ENCODE peak calls at places on chromosome 10, in ten cellular contexts. One of them, this sample, is unnamed.

GRCh38 chr10:123669901-123670300 is 3.7 kb downstream of the GPR26 start:
- DNase-seq in fibroblast of pulmonary artery: no peak
- DNase-seq in dorsolateral prefrontal cortex: no peak
- DNase-seq in fibroblast of lung: no peak
- DNase-seq in lung: no peak
- DNase-seq in brain microvascular endothelial cell: no peak
- DNase-seq in ovary: no peak
- DNase-seq in WTC11: no peak
- DNase-seq in type B pancreatic cell: no peak
- DNase-seq in hepatocyte: no peak
- DNase-seq in this sample: no peak

GRCh38 chr10:22437620-22438588 is 92.6 kb downstream of the SPAG6 start:
- DNase-seq in type B pancreatic cell: no peak
- DNase-seq in lung: peak; percentile 34
- DNase-seq in dorsolateral prefrontal cortex: no peak
- DNase-seq in ovary: peak; percentile 55
- DNase-seq in fibroblast of pulmonary artery: peak; percentile 45
- DNase-seq in hepatocyte: peak; percentile 54
- DNase-seq in WTC11: no peak
- DNase-seq in fibroblast of lung: peak; percentile 36
- DNase-seq in brain microvascular endothelial cell: no peak
- DNase-seq in this sample: no peak

GRCh38 chr10:536371-536925 is 153.0 kb downstream of the DIP2C start:
- DNase-seq in brain microvascular endothelial cell: peak; percentile 5
- DNase-seq in ovary: no peak
- DNase-seq in fibroblast of pulmonary artery: no peak
- DNase-seq in type B pancreatic cell: no peak
- DNase-seq in lung: no peak
- DNase-seq in fibroblast of lung: peak; percentile 74
- DNase-seq in WTC11: no peak
- DNase-seq in dorsolateral prefrontal cortex: no peak
- DNase-seq in hepatocyte: no peak
- DNase-seq in this sample: no peak

GRCh38 chr10:120508966-120509365 is 51.9 kb downstream of the PLPP4 start:
- DNase-seq in ovary: no peak
- DNase-seq in lung: no peak
- DNase-seq in dorsolateral prefrontal cortex: no peak
- DNase-seq in brain microvascular endothelial cell: no peak
- DNase-seq in fibroblast of pulmonary artery: no peak
- DNase-seq in WTC11: no peak
- DNase-seq in type B pancreatic cell: no peak
- DNase-seq in hepatocyte: no peak
- DNase-seq in fibroblast of lung: peak; percentile 43
- DNase-seq in this sample: no peak

GRCh38 chr10:121092341-121093099 is 241.4 kb downstream of the WDR11 start:
- DNase-seq in ovary: no peak
- DNase-seq in fibroblast of lung: peak; percentile 43
- DNase-seq in WTC11: no peak
- DNase-seq in brain microvascular endothelial cell: peak; percentile 1
- DNase-seq in fibroblast of pulmonary artery: no peak
- DNase-seq in hepatocyte: no peak
- DNase-seq in dorsolateral prefrontal cortex: no peak
- DNase-seq in type B pancreatic cell: no peak
- DNase-seq in lung: no peak
- DNase-seq in this sample: no peak

GRCh38 chr10:79292789-79293746 is 54.2 kb upstream of the PPIF start:
- DNase-seq in brain microvascular endothelial cell: no peak
- DNase-seq in hepatocyte: no peak
- DNase-seq in fibroblast of pulmonary artery: no peak
- DNase-seq in ovary: no peak
- DNase-seq in lung: no peak
- DNase-seq in fibroblast of lung: no peak
- DNase-seq in dorsolateral prefrontal cortex: no peak
- DNase-seq in WTC11: peak; percentile 68
- DNase-seq in type B pancreatic cell: no peak
- DNase-seq in this sample: peak; percentile 30

GRCh38 chr10:68560916-68561691 is 967 bp downstream of the TET1 start:
- DNase-seq in ovary: peak; percentile 41
- DNase-seq in brain microvascular endothelial cell: no peak
- DNase-seq in fibroblast of pulmonary artery: no peak
- DNase-seq in WTC11: peak; percentile 38
- DNase-seq in type B pancreatic cell: peak; percentile 74
- DNase-seq in lung: no peak
- DNase-seq in hepatocyte: peak; percentile 64
- DNase-seq in dorsolateral prefrontal cortex: no peak
- DNase-seq in fibroblast of lung: peak; percentile 34
- DNase-seq in this sample: peak; percentile 62

GRCh38 chr10:97314677-97315076 is 4.4 kb upstream of the FRAT1 start:
- DNase-seq in fibroblast of lung: no peak
- DNase-seq in hepatocyte: no peak
- DNase-seq in dorsolateral prefrontal cortex: no peak
- DNase-seq in WTC11: no peak
- DNase-seq in type B pancreatic cell: no peak
- DNase-seq in ovary: no peak
- DNase-seq in fibroblast of pulmonary artery: no peak
- DNase-seq in brain microvascular endothelial cell: no peak
- DNase-seq in lung: no peak
- DNase-seq in this sample: no peak

GRCh38 chr10:11610855-11611247 is 599 bp downstream of the USP6NL start:
- DNase-seq in hepatocyte: peak; percentile 47
- DNase-seq in lung: peak; percentile 43
- DNase-seq in type B pancreatic cell: no peak
- DNase-seq in fibroblast of pulmonary artery: peak; percentile 52
- DNase-seq in ovary: peak; percentile 47
- DNase-seq in WTC11: peak; percentile 35
- DNase-seq in brain microvascular endothelial cell: peak; percentile 23
- DNase-seq in fibroblast of lung: peak; percentile 44
- DNase-seq in dorsolateral prefrontal cortex: peak; percentile 31
- DNase-seq in this sample: no peak

GRCh38 chr10:128915630-128916029 is 551.4 kb upstream of the MGMT start:
- DNase-seq in hepatocyte: no peak
- DNase-seq in ovary: no peak
- DNase-seq in fibroblast of lung: no peak
- DNase-seq in brain microvascular endothelial cell: no peak
- DNase-seq in dorsolateral prefrontal cortex: no peak
- DNase-seq in type B pancreatic cell: no peak
- DNase-seq in lung: no peak
- DNase-seq in WTC11: no peak
- DNase-seq in fibroblast of pulmonary artery: no peak
- DNase-seq in this sample: no peak

GRCh38 chr10:32163076-32163773 is 107.0 kb upstream of the KIF5B start:
- DNase-seq in dorsolateral prefrontal cortex: no peak
- DNase-seq in ovary: no peak
- DNase-seq in lung: no peak
- DNase-seq in fibroblast of pulmonary artery: no peak
- DNase-seq in brain microvascular endothelial cell: no peak
- DNase-seq in type B pancreatic cell: no peak
- DNase-seq in WTC11: no peak
- DNase-seq in fibroblast of lung: peak; percentile 48
- DNase-seq in hepatocyte: no peak
- DNase-seq in this sample: no peak

GRCh38 chr10:30013684-30014246 is 45.6 kb downstream of the JCAD start:
- DNase-seq in fibroblast of pulmonary artery: peak; percentile 56
- DNase-seq in lung: no peak
- DNase-seq in fibroblast of lung: peak; percentile 58
- DNase-seq in type B pancreatic cell: no peak
- DNase-seq in ovary: peak; percentile 57
- DNase-seq in hepatocyte: no peak
- DNase-seq in WTC11: no peak
- DNase-seq in dorsolateral prefrontal cortex: no peak
- DNase-seq in brain microvascular endothelial cell: no peak
- DNase-seq in this sample: no peak

GRCh38 chr10:71394926-71395562 is 1.7 kb upstream of the CDH23 start:
- DNase-seq in brain microvascular endothelial cell: no peak
- DNase-seq in ovary: no peak
- DNase-seq in lung: no peak
- DNase-seq in fibroblast of pulmonary artery: no peak
- DNase-seq in WTC11: no peak
- DNase-seq in dorsolateral prefrontal cortex: no peak
- DNase-seq in fibroblast of lung: no peak
- DNase-seq in type B pancreatic cell: peak; percentile 40
- DNase-seq in hepatocyte: no peak
- DNase-seq in this sample: no peak

GRCh38 chr10:22550732-22551131 is 163.6 kb downstream of the PIP4K2A start:
- DNase-seq in ovary: peak; percentile 33
- DNase-seq in lung: no peak
- DNase-seq in brain microvascular endothelial cell: peak; percentile 26
- DNase-seq in fibroblast of pulmonary artery: peak; percentile 42
- DNase-seq in hepatocyte: peak; percentile 39
- DNase-seq in WTC11: peak; percentile 83
- DNase-seq in dorsolateral prefrontal cortex: peak; percentile 55
- DNase-seq in type B pancreatic cell: no peak
- DNase-seq in fibroblast of lung: peak; percentile 15
- DNase-seq in this sample: peak; percentile 67

GRCh38 chr10:70578371-70578947 is 24.1 kb downstream of the PRF1 start:
- DNase-seq in type B pancreatic cell: no peak
- DNase-seq in ovary: no peak
- DNase-seq in fibroblast of lung: peak; percentile 99
- DNase-seq in lung: no peak
- DNase-seq in hepatocyte: no peak
- DNase-seq in dorsolateral prefrontal cortex: no peak
- DNase-seq in brain microvascular endothelial cell: peak; percentile 86
- DNase-seq in WTC11: no peak
- DNase-seq in fibroblast of pulmonary artery: peak; percentile 48
- DNase-seq in this sample: no peak

GRCh38 chr10:65620404-65621048 is 1305.3 kb upstream of the LRRTM3 start:
- DNase-seq in dorsolateral prefrontal cortex: no peak
- DNase-seq in ovary: no peak
- DNase-seq in type B pancreatic cell: no peak
- DNase-seq in WTC11: no peak
- DNase-seq in fibroblast of pulmonary artery: no peak
- DNase-seq in lung: no peak
- DNase-seq in fibroblast of lung: no peak
- DNase-seq in hepatocyte: no peak
- DNase-seq in brain microvascular endothelial cell: no peak
- DNase-seq in this sample: no peak

GRCh38 chr10:29879862-29880261 is 179.5 kb downstream of the JCAD start:
- DNase-seq in fibroblast of lung: no peak
- DNase-seq in brain microvascular endothelial cell: no peak
- DNase-seq in lung: no peak
- DNase-seq in WTC11: no peak
- DNase-seq in type B pancreatic cell: no peak
- DNase-seq in fibroblast of pulmonary artery: no peak
- DNase-seq in ovary: no peak
- DNase-seq in hepatocyte: no peak
- DNase-seq in dorsolateral prefrontal cortex: no peak
- DNase-seq in this sample: no peak

GRCh38 chr10:72367301-72367970 is 12.7 kb upstream of the DNAJB12 start:
- DNase-seq in fibroblast of lung: no peak
- DNase-seq in fibroblast of pulmonary artery: peak; percentile 16
- DNase-seq in ovary: no peak
- DNase-seq in brain microvascular endothelial cell: no peak
- DNase-seq in hepatocyte: no peak
- DNase-seq in WTC11: no peak
- DNase-seq in type B pancreatic cell: no peak
- DNase-seq in lung: no peak
- DNase-seq in dorsolateral prefrontal cortex: no peak
- DNase-seq in this sample: no peak

GRCh38 chr10:100759331-100759730 is 13.9 kb downstream of the PAX2 start:
- DNase-seq in brain microvascular endothelial cell: no peak
- DNase-seq in fibroblast of lung: no peak
- DNase-seq in hepatocyte: no peak
- DNase-seq in ovary: no peak
- DNase-seq in WTC11: no peak
- DNase-seq in type B pancreatic cell: no peak
- DNase-seq in fibroblast of pulmonary artery: no peak
- DNase-seq in lung: no peak
- DNase-seq in dorsolateral prefrontal cortex: no peak
- DNase-seq in this sample: no peak
- TF ChIP-seq CTCF in brain microvascular endothelial cell: no peak
- TF ChIP-seq CTCF in fibroblast of lung: no peak
- TF ChIP-seq CTCF in hepatocyte: no peak
- TF ChIP-seq CTCF in ovary: no peak
- TF ChIP-seq CTCF in WTC11: no peak
- TF ChIP-seq CTCF in type B pancreatic cell: no peak
- TF ChIP-seq CTCF in fibroblast of pulmonary artery: no peak
- TF ChIP-seq CTCF in lung: no peak
- TF ChIP-seq CTCF in dorsolateral prefrontal cortex: no peak
- TF ChIP-seq CTCF in this sample: no peak

GRCh38 chr10:113953505-113954272 is 90.0 kb upstream of the ADRB1 start:
- DNase-seq in lung: no peak
- DNase-seq in type B pancreatic cell: no peak
- DNase-seq in fibroblast of pulmonary artery: no peak
- DNase-seq in brain microvascular endothelial cell: no peak
- DNase-seq in hepatocyte: no peak
- DNase-seq in fibroblast of lung: no peak
- DNase-seq in dorsolateral prefrontal cortex: no peak
- DNase-seq in ovary: no peak
- DNase-seq in WTC11: no peak
- DNase-seq in this sample: no peak
- TF ChIP-seq CTCF in lung: no peak
- TF ChIP-seq CTCF in type B pancreatic cell: peak; percentile 60
- TF ChIP-seq CTCF in fibroblast of pulmonary artery: peak; percentile 17
- TF ChIP-seq CTCF in brain microvascular endothelial cell: peak; percentile 47
- TF ChIP-seq CTCF in hepatocyte: no peak
- TF ChIP-seq CTCF in fibroblast of lung: no peak
- TF ChIP-seq CTCF in dorsolateral prefrontal cortex: peak; percentile 14
- TF ChIP-seq CTCF in ovary: no peak
- TF ChIP-seq CTCF in WTC11: no peak
- TF ChIP-seq CTCF in this sample: no peak

DNA sequence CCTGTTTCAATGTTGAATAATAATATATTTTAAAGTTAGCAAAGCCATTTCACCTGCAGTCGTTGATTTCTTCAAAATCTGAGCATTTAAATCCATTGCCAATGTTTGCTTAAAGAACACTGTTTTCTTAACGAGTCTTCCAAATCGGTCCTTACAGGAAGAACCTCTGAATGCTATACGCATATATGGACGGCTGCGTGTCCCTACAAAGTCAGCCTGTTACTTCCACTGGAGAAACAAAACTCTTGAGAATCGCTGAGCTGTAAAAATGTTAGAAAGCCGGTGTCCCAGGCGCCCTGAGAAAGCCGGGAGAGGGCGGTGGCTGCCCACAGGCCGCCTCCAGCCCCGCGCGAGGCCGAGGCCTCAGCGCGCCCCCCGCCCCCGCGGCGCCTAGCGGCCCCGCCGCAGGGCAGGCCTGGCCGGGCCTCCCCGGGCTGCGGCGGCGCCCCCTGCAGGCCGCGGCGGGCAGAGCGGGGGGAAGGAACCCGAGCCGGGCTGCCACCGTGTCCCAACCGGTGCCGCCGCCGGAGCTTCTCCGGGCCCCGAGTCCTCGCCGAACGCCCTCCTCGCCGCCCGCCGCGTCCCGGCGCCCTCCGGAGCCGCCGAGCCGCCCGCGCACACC is at the start of gene FHIP2A:
- DNase-seq in type B pancreatic cell: peak; percentile 91
- DNase-seq in lung: peak; percentile 78
- DNase-seq in brain microvascular endothelial cell: peak; percentile 58
- DNase-seq in hepatocyte: peak; percentile 94
- DNase-seq in WTC11: peak; percentile 82
- DNase-seq in ovary: peak; percentile 79
- DNase-seq in dorsolateral prefrontal cortex: no peak
- DNase-seq in fibroblast of lung: peak; percentile 68
- DNase-seq in fibroblast of pulmonary artery: peak; percentile 74
- DNase-seq in this sample: peak; percentile 84
- TF ChIP-seq CTCF in type B pancreatic cell: peak; percentile 79
- TF ChIP-seq CTCF in lung: peak; percentile 17
- TF ChIP-seq CTCF in brain microvascular endothelial cell: peak; percentile 41
- TF ChIP-seq CTCF in hepatocyte: peak; percentile 43
- TF ChIP-seq CTCF in WTC11: peak; percentile 63
- TF ChIP-seq CTCF in ovary: no peak
- TF ChIP-seq CTCF in dorsolateral prefrontal cortex: peak; percentile 57
- TF ChIP-seq CTCF in fibroblast of lung: peak; percentile 11
- TF ChIP-seq CTCF in fibroblast of pulmonary artery: no peak
- TF ChIP-seq CTCF in this sample: no peak

GRCh38 chr10:108586424-108586823 is 1336.9 kb downstream of the XPNPEP1 start:
- DNase-seq in WTC11: peak; percentile 26
- DNase-seq in dorsolateral prefrontal cortex: no peak
- DNase-seq in type B pancreatic cell: no peak
- DNase-seq in fibroblast of lung: no peak
- DNase-seq in brain microvascular endothelial cell: no peak
- DNase-seq in hepatocyte: no peak
- DNase-seq in fibroblast of pulmonary artery: no peak
- DNase-seq in lung: no peak
- DNase-seq in ovary: no peak
- DNase-seq in this sample: no peak
- TF ChIP-seq CTCF in WTC11: no peak
- TF ChIP-seq CTCF in dorsolateral prefrontal cortex: no peak
- TF ChIP-seq CTCF in type B pancreatic cell: no peak
- TF ChIP-seq CTCF in fibroblast of lung: no peak
- TF ChIP-seq CTCF in brain microvascular endothelial cell: no peak
- TF ChIP-seq CTCF in hepatocyte: no peak
- TF ChIP-seq CTCF in fibroblast of pulmonary artery: no peak
- TF ChIP-seq CTCF in lung: no peak
- TF ChIP-seq CTCF in ovary: no peak
- TF ChIP-seq CTCF in this sample: no peak

This sample was measured in nephron progenitor cell.